ENCODE peak calls at places on chromosome X, in eight cellular contexts. Q is gastrocnemius medialis, K is NCI-H1105, Z is sciatic nerve, G is fibroblast of the aortic adventitia, H is HFFc6, L is foreskin fibroblast, M is EH. W is an unnamed sample.

GRCh38 chrX:23373129-23373804 is 38.6 kb downstream of the PTCHD1 start:
- DNase-seq in Q (no peak), K (no peak), Z (no peak), G (peak; percentile 62), H (peak; percentile 48), L (peak; percentile 12), M (peak; percentile 41), W (no peak)

GRCh38 chrX:40172169-40172979 is 74.6 kb upstream of the BCOR start:
- DNase-seq in Q (no peak), K (peak; percentile 13), Z (no peak), G (peak; percentile 57), H (peak; percentile 25), L (no peak), M (peak; percentile 65), W (no peak)

GRCh38 chrX:72376124-72376523 is 70.4 kb upstream of the CITED1 start:
- DNase-seq in Q (no peak), K (no peak), Z (no peak), G (no peak), H (no peak), L (no peak), M (no peak), W (no peak)

GRCh38 chrX:21581479-21581878 is 76.7 kb downstream of the KLHL34 start:
- DNase-seq in Q (no peak), K (no peak), Z (no peak), G (no peak), H (no peak), L (no peak), M (no peak), W (no peak)

GRCh38 chrX:18888281-18888680 is 95.6 kb downstream of the PHKA2 start:
- DNase-seq in Q (no peak), K (no peak), Z (no peak), G (no peak), H (no peak), L (no peak), M (no peak), W (no peak)

GRCh38 chrX:17520206-17520605 is 145.2 kb downstream of the NHS start:
- DNase-seq in Q (no peak), K (no peak), Z (no peak), G (peak; percentile 69), H (no peak), L (no peak), M (peak; percentile 29), W (no peak)

GRCh38 chrX:132491191-132491590 is 2.4 kb upstream of the MBNL3 start:
- DNase-seq in Q (no peak), K (no peak), Z (no peak), G (no peak), H (no peak), L (no peak), M (peak; percentile 0), W (no peak)

GRCh38 chrX:54492340-54492739 is 3.7 kb downstream of the FGD1 start:
- DNase-seq in Q (no peak), K (no peak), Z (no peak), G (peak; percentile 55), H (peak; percentile 58), L (peak; percentile 73), M (peak; percentile 68), W (no peak)

GRCh38 chrX:120269379-120270035 is 18.9 kb downstream of the ZBTB33 start:
- DNase-seq in Q (no peak), K (no peak), Z (no peak), G (peak; percentile 11), H (no peak), L (no peak), M (no peak), W (no peak)

GRCh38 chrX:20059467-20060128 is 57.1 kb downstream of the MAP7D2 start:
- DNase-seq in Q (no peak), K (no peak), Z (no peak), G (no peak), H (no peak), L (no peak), M (peak; percentile 36), W (no peak)

GRCh38 chrX:130734713-130735112 is 168.3 kb downstream of the ENOX2 start:
- DNase-seq in Q (no peak), K (no peak), Z (no peak), G (no peak), H (no peak), L (no peak), M (no peak), W (no peak)

GRCh38 chrX:9566150-9566621 is 101.3 kb downstream of the TBL1X start:
- DNase-seq in Q (peak; percentile 26), K (no peak), Z (peak; percentile 67), G (peak; percentile 86), H (peak; percentile 76), L (peak; percentile 78), M (peak; percentile 92), W (peak; percentile 39)

GRCh38 chrX:151970661-151971060 is 3.8 kb downstream of the GABRE start:
- DNase-seq in Q (peak; percentile 32), K (no peak), Z (peak; percentile 84), G (peak; percentile 96), H (peak; percentile 91), L (peak; percentile 76), M (peak; percentile 96), W (peak; percentile 88)

GRCh38 chrX:77442728-77443127 is 4.5 kb upstream of the FGF16 start:
- DNase-seq in Q (no peak), K (no peak), Z (no peak), G (peak; percentile 90), H (peak; percentile 88), L (peak; percentile 79), M (peak; percentile 90), W (peak; percentile 36)

GRCh38 chrX:1555370-1555769 is 18.4 kb upstream of the P2RY8 start:
- DNase-seq in Q (no peak), K (no peak), Z (no peak), G (no peak), H (no peak), L (no peak), M (no peak), W (no peak)

GRCh38 chrX:118347131-118347530 is 1.2 kb downstream of the WDR44 start:
- DNase-seq in Q (no peak), K (no peak), Z (no peak), G (peak; percentile 70), H (peak; percentile 57), L (peak; percentile 40), M (peak; percentile 73), W (no peak)

GRCh38 chrX:70089575-70090297 is 27.5 kb downstream of the OTUD6A start:
- DNase-seq in Q (no peak), K (no peak), Z (no peak), G (peak; percentile 25), H (peak; percentile 64), L (peak; percentile 35), M (peak; percentile 87), W (peak; percentile 47)

GRCh38 chrX:2697741-2698294 is 6.7 kb downstream of the CD99 start:
- DNase-seq in Q (no peak), K (no peak), Z (no peak), G (peak; percentile 51), H (no peak), L (no peak), M (peak; percentile 27), W (no peak)

GRCh38 chrX:133053854-133054565 is 42.9 kb downstream of the USP26 start:
- DNase-seq in Q (no peak), K (no peak), Z (no peak), G (no peak), H (no peak), L (no peak), M (no peak), W (no peak)

GRCh38 chrX:39855748-39856129 is 242.0 kb downstream of the BCOR start:
- DNase-seq in Q (no peak), K (peak; percentile 35), Z (no peak), G (peak; percentile 15), H (no peak), L (no peak), M (peak; percentile 63), W (no peak)

GRCh38 chrX:19855700-19856381 is 31.6 kb downstream of the SH3KBP1 start:
- DNase-seq in Q (no peak), K (no peak), Z (no peak), G (peak; percentile 40), H (no peak), L (no peak), M (peak; percentile 52), W (no peak)

GRCh38 chrX:20056704-20057103 is 60.0 kb downstream of the MAP7D2 start:
- DNase-seq in Q (no peak), K (no peak), Z (no peak), G (no peak), H (no peak), L (no peak), M (no peak), W (no peak)

GRCh38 chrX:53616921-53617320 is 69.6 kb downstream of the HUWE1 start:
- DNase-seq in Q (no peak), K (no peak), Z (no peak), G (no peak), H (no peak), L (no peak), M (no peak), W (no peak)

GRCh38 chrX:133215747-133216146 is 2.4 kb downstream of the TFDP3 start:
- DNase-seq in Q (no peak), K (no peak), Z (no peak), G (no peak), H (no peak), L (no peak), M (no peak), W (no peak)

GRCh38 chrX:1434871-1435240 is 17.9 kb downstream of the ASMTL start:
- DNase-seq in Q (no peak), K (no peak), Z (peak; percentile 55), G (no peak), H (no peak), L (no peak), M (no peak), W (no peak)

GRCh38 chrX:57817302-57817701 is 93.0 kb downstream of the ZXDA start:
- DNase-seq in Q (no peak), K (no peak), Z (no peak), G (peak; percentile 2), H (no peak), L (no peak), M (peak; percentile 7), W (no peak)

GRCh38 chrX:25158635-25159034 is 142.9 kb upstream of the ARX start:
- DNase-seq in Q (no peak), K (no peak), Z (no peak), G (peak; percentile 25), H (no peak), L (no peak), M (no peak), W (no peak)